ENCODE peak calls at places on chromosome 14, in nine cellular contexts. One of them, this sample, is unnamed.

GRCh38 chr14:105500726-105501101 is 9.7 kb downstream of the TEDC1 start:
- DNase-seq in endodermal cell: no peak
- DNase-seq in neural progenitor cell: no peak
- DNase-seq in colonic mucosa: no peak
- DNase-seq in mesenchymal stem cell: no peak
- DNase-seq in astrocyte: no peak
- DNase-seq in IMR-90: no peak
- DNase-seq in GM23248: no peak
- DNase-seq in mesendoderm: no peak
- DNase-seq in this sample: peak; percentile 50

GRCh38 chr14:55377236-55377635 is 34.4 kb downstream of the ATG14 start:
- DNase-seq in endodermal cell: no peak
- DNase-seq in neural progenitor cell: no peak
- DNase-seq in colonic mucosa: no peak
- DNase-seq in mesenchymal stem cell: no peak
- DNase-seq in astrocyte: no peak
- DNase-seq in IMR-90: no peak
- DNase-seq in GM23248: no peak
- DNase-seq in mesendoderm: no peak
- DNase-seq in this sample: no peak

GRCh38 chr14:29536886-29537511 is 390.6 kb downstream of the PRKD1 start:
- DNase-seq in endodermal cell: no peak
- DNase-seq in neural progenitor cell: no peak
- DNase-seq in colonic mucosa: no peak
- DNase-seq in mesenchymal stem cell: peak; percentile 12
- DNase-seq in astrocyte: peak; percentile 8
- DNase-seq in IMR-90: peak; percentile 35
- DNase-seq in GM23248: peak; percentile 49
- DNase-seq in mesendoderm: no peak
- DNase-seq in this sample: no peak

GRCh38 chr14:63443361-63443760 is 99.8 kb downstream of the PPP2R5E start:
- DNase-seq in endodermal cell: no peak
- DNase-seq in neural progenitor cell: no peak
- DNase-seq in colonic mucosa: no peak
- DNase-seq in mesenchymal stem cell: no peak
- DNase-seq in astrocyte: no peak
- DNase-seq in IMR-90: no peak
- DNase-seq in GM23248: no peak
- DNase-seq in mesendoderm: no peak
- DNase-seq in this sample: no peak

GRCh38 chr14:100592461-100592871 is 5.2 kb upstream of the BEGAIN start:
- DNase-seq in endodermal cell: peak; percentile 37
- DNase-seq in neural progenitor cell: no peak
- DNase-seq in colonic mucosa: no peak
- DNase-seq in mesenchymal stem cell: no peak
- DNase-seq in astrocyte: no peak
- DNase-seq in IMR-90: no peak
- DNase-seq in GM23248: no peak
- DNase-seq in mesendoderm: no peak
- DNase-seq in this sample: peak; percentile 67

GRCh38 chr14:70810621-70811020 is 1.3 kb upstream of the MAP3K9 start:
- DNase-seq in endodermal cell: peak; percentile 47
- DNase-seq in neural progenitor cell: no peak
- DNase-seq in colonic mucosa: no peak
- DNase-seq in mesenchymal stem cell: no peak
- DNase-seq in astrocyte: no peak
- DNase-seq in IMR-90: no peak
- DNase-seq in GM23248: no peak
- DNase-seq in mesendoderm: no peak
- DNase-seq in this sample: no peak

GRCh38 chr14:103118663-103119404 is 4.4 kb upstream of the TNFAIP2 start:
- DNase-seq in endodermal cell: no peak
- DNase-seq in neural progenitor cell: no peak
- DNase-seq in colonic mucosa: peak; percentile 47
- DNase-seq in mesenchymal stem cell: no peak
- DNase-seq in astrocyte: no peak
- DNase-seq in IMR-90: no peak
- DNase-seq in GM23248: no peak
- DNase-seq in mesendoderm: no peak
- DNase-seq in this sample: no peak

GRCh38 chr14:93103392-93104080 is 12.2 kb downstream of the ITPK1 start:
- DNase-seq in endodermal cell: no peak
- DNase-seq in neural progenitor cell: no peak
- DNase-seq in colonic mucosa: peak; percentile 79
- DNase-seq in mesenchymal stem cell: peak; percentile 15
- DNase-seq in astrocyte: no peak
- DNase-seq in IMR-90: no peak
- DNase-seq in GM23248: peak; percentile 30
- DNase-seq in mesendoderm: no peak
- DNase-seq in this sample: peak; percentile 59

GRCh38 chr14:24139272-24139934 is 2.0 kb downstream of the EMC9 start:
- DNase-seq in endodermal cell: no peak
- DNase-seq in neural progenitor cell: no peak
- DNase-seq in colonic mucosa: no peak
- DNase-seq in mesenchymal stem cell: no peak
- DNase-seq in astrocyte: no peak
- DNase-seq in IMR-90: no peak
- DNase-seq in GM23248: no peak
- DNase-seq in mesendoderm: no peak
- DNase-seq in this sample: no peak

GRCh38 chr14:88519907-88520306 is 34.9 kb downstream of the PTPN21 start:
- DNase-seq in endodermal cell: no peak
- DNase-seq in neural progenitor cell: no peak
- DNase-seq in colonic mucosa: no peak
- DNase-seq in mesenchymal stem cell: no peak
- DNase-seq in astrocyte: no peak
- DNase-seq in IMR-90: no peak
- DNase-seq in GM23248: no peak
- DNase-seq in mesendoderm: no peak
- DNase-seq in this sample: no peak

DNA sequence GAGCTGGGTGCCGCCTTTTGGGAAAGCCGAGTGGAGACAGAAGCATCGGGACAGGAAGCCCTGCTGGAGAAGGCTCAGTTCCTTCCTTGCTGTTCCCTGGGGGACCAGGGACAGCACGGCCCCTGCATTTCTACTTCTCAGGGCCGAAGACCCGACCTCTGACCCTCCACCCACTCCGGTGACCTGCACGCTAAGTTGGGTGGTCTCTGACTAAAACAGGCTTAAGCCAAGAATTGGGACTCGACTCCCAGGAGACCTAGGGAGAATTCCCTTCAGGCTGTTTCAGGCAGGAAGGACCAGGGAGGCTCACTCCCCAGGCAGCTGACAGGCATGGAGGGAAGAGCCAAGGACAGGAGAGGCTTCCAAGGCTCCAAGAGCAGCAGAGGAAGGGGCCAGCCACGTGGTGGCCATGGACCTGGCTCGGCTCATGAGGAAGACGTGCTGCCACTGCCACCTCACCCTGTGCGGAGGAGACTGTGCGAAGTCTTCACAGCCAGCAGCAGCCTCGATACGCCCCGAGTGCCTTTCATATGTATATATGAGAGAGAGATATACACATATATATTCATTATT is 43.9 kb downstream of the DCAF4 start:
- DNase-seq in endodermal cell: no peak
- DNase-seq in neural progenitor cell: no peak
- DNase-seq in colonic mucosa: no peak
- DNase-seq in mesenchymal stem cell: no peak
- DNase-seq in astrocyte: no peak
- DNase-seq in IMR-90: no peak
- DNase-seq in GM23248: no peak
- DNase-seq in mesendoderm: no peak
- DNase-seq in this sample: no peak
- H3K36me3 ChIP-seq in endodermal cell: peaks cover 29% of the 10 kb centered on the region
- H3K36me3 ChIP-seq in neural progenitor cell: no peaks in the 10 kb centered on the region
- H3K36me3 ChIP-seq in colonic mucosa: peaks cover 4% of the 10 kb centered on the region
- H3K36me3 ChIP-seq in mesenchymal stem cell: peaks cover 74% of the 10 kb centered on the region
- H3K36me3 ChIP-seq in astrocyte: peaks cover 19% of the 10 kb centered on the region
- H3K36me3 ChIP-seq in IMR-90: peaks cover 47% of the 10 kb centered on the region
- H3K36me3 ChIP-seq in GM23248: peaks cover 35% of the 10 kb centered on the region
- H3K36me3 ChIP-seq in mesendoderm: peaks cover 4% of the 10 kb centered on the region
- H3K36me3 ChIP-seq in this sample: peaks cover 32% of the 10 kb centered on the region

DNA sequence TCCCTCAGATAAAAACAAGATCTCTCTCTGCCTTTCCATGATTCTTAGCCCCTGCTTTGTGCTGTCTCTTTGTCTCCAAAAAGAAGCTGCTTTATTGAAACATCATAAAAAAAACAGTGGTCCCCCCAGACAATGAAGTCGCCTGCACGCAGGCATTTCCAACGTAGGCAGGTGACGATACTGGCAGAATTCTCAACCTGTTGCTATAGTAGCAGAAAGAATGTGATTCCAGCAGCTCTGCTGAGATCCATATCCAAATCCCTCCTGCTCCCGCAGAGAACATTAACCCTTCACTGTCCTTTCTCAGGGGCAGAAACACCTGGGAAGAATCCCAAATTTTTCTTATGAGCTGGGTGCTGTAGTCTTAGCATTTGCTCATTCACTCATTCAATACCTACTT is 84.8 kb downstream of the STON2 start:
- DNase-seq in endodermal cell: peak; percentile 88
- DNase-seq in neural progenitor cell: peak; percentile 71
- DNase-seq in colonic mucosa: no peak
- DNase-seq in mesenchymal stem cell: no peak
- DNase-seq in astrocyte: peak; percentile 19
- DNase-seq in IMR-90: no peak
- DNase-seq in GM23248: no peak
- DNase-seq in mesendoderm: peak; percentile 97
- DNase-seq in this sample: no peak
- H3K9ac ChIP-seq in endodermal cell: peak overlapping the region; percentile 84
- H3K9ac ChIP-seq in neural progenitor cell: no peak overlapping the region
- H3K9ac ChIP-seq in colonic mucosa: no peak overlapping the region
- H3K9ac ChIP-seq in mesenchymal stem cell: no peak overlapping the region
- H3K9ac ChIP-seq in astrocyte: no peak overlapping the region
- H3K9ac ChIP-seq in IMR-90: no peak overlapping the region
- H3K9ac ChIP-seq in GM23248: no peak overlapping the region
- H3K9ac ChIP-seq in mesendoderm: no peak overlapping the region
- H3K9ac ChIP-seq in this sample: no peak overlapping the region

GRCh38 chr14:31001339-31001658 is 24.1 kb upstream of the AP4S1 start:
- DNase-seq in endodermal cell: no peak
- DNase-seq in neural progenitor cell: no peak
- DNase-seq in colonic mucosa: no peak
- DNase-seq in mesenchymal stem cell: no peak
- DNase-seq in astrocyte: no peak
- DNase-seq in IMR-90: no peak
- DNase-seq in GM23248: no peak
- DNase-seq in mesendoderm: no peak
- DNase-seq in this sample: no peak
- H3K36me3 ChIP-seq in endodermal cell: peaks cover 63% of the 10 kb centered on the region
- H3K36me3 ChIP-seq in neural progenitor cell: peaks cover 11% of the 10 kb centered on the region
- H3K36me3 ChIP-seq in colonic mucosa: no peaks in the 10 kb centered on the region
- H3K36me3 ChIP-seq in mesenchymal stem cell: peaks cover 43% of the 10 kb centered on the region
- H3K36me3 ChIP-seq in astrocyte: peaks cover 3% of the 10 kb centered on the region
- H3K36me3 ChIP-seq in IMR-90: peaks cover 16% of the 10 kb centered on the region
- H3K36me3 ChIP-seq in GM23248: peaks cover 8% of the 10 kb centered on the region
- H3K36me3 ChIP-seq in mesendoderm: no peaks in the 10 kb centered on the region
- H3K36me3 ChIP-seq in this sample: peaks cover 2% of the 10 kb centered on the region

GRCh38 chr14:22071001-22071400 is 397.4 kb upstream of the OR4E1 start:
- DNase-seq in endodermal cell: no peak
- DNase-seq in neural progenitor cell: no peak
- DNase-seq in colonic mucosa: no peak
- DNase-seq in mesenchymal stem cell: no peak
- DNase-seq in astrocyte: no peak
- DNase-seq in IMR-90: no peak
- DNase-seq in GM23248: no peak
- DNase-seq in mesendoderm: no peak
- DNase-seq in this sample: no peak
- H3K9ac ChIP-seq in endodermal cell: no peak overlapping the region
- H3K9ac ChIP-seq in neural progenitor cell: no peak overlapping the region
- H3K9ac ChIP-seq in colonic mucosa: no peak overlapping the region
- H3K9ac ChIP-seq in mesenchymal stem cell: no peak overlapping the region
- H3K9ac ChIP-seq in astrocyte: no peak overlapping the region
- H3K9ac ChIP-seq in IMR-90: no peak overlapping the region
- H3K9ac ChIP-seq in GM23248: no peak overlapping the region
- H3K9ac ChIP-seq in mesendoderm: no peak overlapping the region
- H3K9ac ChIP-seq in this sample: no peak overlapping the region

DNA sequence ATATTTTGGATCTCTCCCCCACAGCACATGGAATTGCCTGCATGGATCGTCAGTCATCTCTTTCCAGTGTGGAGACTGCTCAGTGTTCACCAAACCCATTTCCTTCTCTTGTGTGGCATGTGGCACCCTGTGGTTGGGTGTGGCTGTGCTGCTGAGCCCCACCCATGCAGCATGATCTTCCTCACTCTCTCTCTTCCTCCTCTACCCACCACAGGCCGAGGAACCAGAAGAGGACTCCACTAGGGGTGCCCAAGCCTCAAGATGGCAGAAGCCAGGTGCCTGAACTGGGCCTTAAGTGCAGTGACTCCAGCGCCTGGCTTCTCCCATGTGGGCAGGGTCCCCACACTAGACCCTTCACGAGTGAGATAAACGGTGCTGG is 66.8 kb upstream of the GPR68 start:
- DNase-seq in endodermal cell: no peak
- DNase-seq in neural progenitor cell: no peak
- DNase-seq in colonic mucosa: peak; percentile 63
- DNase-seq in mesenchymal stem cell: no peak
- DNase-seq in astrocyte: no peak
- DNase-seq in IMR-90: no peak
- DNase-seq in GM23248: no peak
- DNase-seq in mesendoderm: no peak
- DNase-seq in this sample: no peak
- H3K36me3 ChIP-seq in endodermal cell: peaks cover 51% of the 10 kb centered on the region
- H3K36me3 ChIP-seq in neural progenitor cell: peaks cover 10% of the 10 kb centered on the region
- H3K36me3 ChIP-seq in colonic mucosa: peaks cover 9% of the 10 kb centered on the region
- H3K36me3 ChIP-seq in mesenchymal stem cell: no peaks in the 10 kb centered on the region
- H3K36me3 ChIP-seq in astrocyte: no peaks in the 10 kb centered on the region
- H3K36me3 ChIP-seq in IMR-90: no peaks in the 10 kb centered on the region
- H3K36me3 ChIP-seq in GM23248: no peaks in the 10 kb centered on the region
- H3K36me3 ChIP-seq in mesendoderm: peaks cover 19% of the 10 kb centered on the region
- H3K36me3 ChIP-seq in this sample: peaks cover 22% of the 10 kb centered on the region

DNA sequence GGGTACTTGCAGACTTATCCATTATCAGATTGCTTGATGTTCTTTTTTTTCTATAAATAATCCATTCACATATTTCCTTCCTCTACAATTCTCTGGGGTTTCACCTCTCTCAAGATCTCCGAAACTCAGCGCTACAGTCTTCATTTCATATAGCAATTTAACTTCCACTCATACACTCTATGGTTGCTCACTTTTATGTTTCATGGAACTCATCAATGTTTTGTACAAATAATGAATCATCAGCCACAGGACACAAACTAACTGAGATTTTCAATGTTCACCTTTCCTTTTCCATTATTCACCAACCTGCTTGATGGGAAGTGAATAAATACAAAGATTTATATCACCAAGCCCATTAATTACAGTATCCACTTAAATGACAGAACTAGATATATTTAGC is 534.7 kb downstream of the LRFN5 start:
- DNase-seq in endodermal cell: no peak
- DNase-seq in neural progenitor cell: no peak
- DNase-seq in colonic mucosa: no peak
- DNase-seq in mesenchymal stem cell: no peak
- DNase-seq in astrocyte: peak; percentile 2
- DNase-seq in IMR-90: no peak
- DNase-seq in GM23248: peak; percentile 31
- DNase-seq in mesendoderm: no peak
- DNase-seq in this sample: no peak
- H3K9ac ChIP-seq in endodermal cell: no peak overlapping the region
- H3K9ac ChIP-seq in neural progenitor cell: no peak overlapping the region
- H3K9ac ChIP-seq in colonic mucosa: no peak overlapping the region
- H3K9ac ChIP-seq in mesenchymal stem cell: no peak overlapping the region
- H3K9ac ChIP-seq in astrocyte: no peak overlapping the region
- H3K9ac ChIP-seq in IMR-90: no peak overlapping the region
- H3K9ac ChIP-seq in GM23248: no peak overlapping the region
- H3K9ac ChIP-seq in mesendoderm: no peak overlapping the region
- H3K9ac ChIP-seq in this sample: no peak overlapping the region

This sample was measured in kidney.